ENCODE peak calls at places on chromosomes 1 and 21, in six cellular contexts. R is KG1, E is brain pericyte, P is B cell, Y is iris pigment epithelial cell, N is left ventricle myocardium superior. K is an unnamed sample.

GRCh38 chr1:167344112-167344511 is 123.4 kb downstream of the POU2F1 start:
- DNase-seq in N (no peak), P (no peak), Y (peak), E (no peak), R (no peak), K (no peak)

GRCh38 chr21:35019631-35020032 is 29.5 kb downstream of the RUNX1 start:
- DNase-seq in R (no peak), E (no peak), Y (no peak), N (no peak), P (no peak), K (peak)

GRCh38 chr1:247118946-247119446 is 14.8 kb upstream of the ZNF669 start:
- DNase-seq in N (no peak), P (peak), R (no peak), E (no peak), Y (peak), K (peak)

GRCh38 chr21:28826569-28826968 is 166.1 kb downstream of the LTN1 start:
- DNase-seq in N (no peak), E (no peak), P (no peak), R (no peak), Y (peak), K (no peak)

GRCh38 chr1:50348449-50349241 is 74.6 kb downstream of the DMRTA2 start:
- DNase-seq in E (no peak), Y (peak), N (no peak), P (peak), R (peak), K (peak)

GRCh38 chr1:24996983-24997893 is 67.2 kb upstream of the RUNX3 start:
- DNase-seq in R (peak), P (peak), Y (no peak), N (peak), E (no peak), K (no peak)

GRCh38 chr1:109821831-109822745 is 58.4 kb upstream of the EPS8L3 start:
- DNase-seq in E (no peak), N (peak), P (no peak), Y (peak), R (no peak), K (no peak)

GRCh38 chr1:193602705-193603104 is 416.3 kb upstream of the B3GALT2 start:
- DNase-seq in N (no peak), P (no peak), R (no peak), Y (no peak), E (no peak), K (no peak)

GRCh38 chr1:208526726-208527125 is 282.5 kb upstream of the PLXNA2 start:
- DNase-seq in N (no peak), Y (no peak), P (no peak), R (no peak), E (no peak), K (no peak)

GRCh38 chr1:169574336-169574735 is 11.9 kb downstream of the F5 start:
- DNase-seq in P (no peak), E (no peak), Y (no peak), N (no peak), R (no peak), K (no peak)

GRCh38 chr1:88753506-88753905 is 69.4 kb downstream of the PKN2 start:
- DNase-seq in N (no peak), P (no peak), R (no peak), E (no peak), Y (no peak), K (no peak)

GRCh38 chr1:215794151-215794550 is 227.0 kb downstream of the KCTD3 start:
- DNase-seq in R (no peak), E (no peak), Y (no peak), N (no peak), P (no peak), K (no peak)

GRCh38 chr21:45889115-45889708 is 92.4 kb upstream of the COL6A1 start:
- DNase-seq in N (peak), P (no peak), E (no peak), R (no peak), Y (no peak), K (no peak)

GRCh38 chr1:149906561-149906960 is 7.2 kb downstream of the BOLA1 start:
- DNase-seq in Y (no peak), N (no peak), R (no peak), P (no peak), E (no peak), K (no peak)

GRCh38 chr1:153488731-153489130 is 28.3 kb upstream of the S100A7 start:
- DNase-seq in N (no peak), R (no peak), Y (no peak), E (no peak), P (no peak), K (no peak)

GRCh38 chr1:174830019-174830418 is 169.7 kb upstream of the CACYBP start:
- DNase-seq in E (no peak), P (no peak), N (no peak), Y (no peak), R (no peak), K (no peak)

GRCh38 chr1:44524180-44524579 is 119.1 kb downstream of the RNF220 start:
- DNase-seq in P (no peak), E (no peak), Y (no peak), R (no peak), N (no peak), K (no peak)

GRCh38 chr21:32414579-32415358 is 2.3 kb downstream of the EVA1C start:
- DNase-seq in N (no peak), Y (peak), P (no peak), R (no peak), E (no peak), K (no peak)